ENCODE peak calls at places on chromosomes 12 and 14, in ten cellular contexts. V is tibial artery, F is upper lobe of right lung, R is psoas muscle, Y is left ventricle myocardium inferior, Q is fibroblast of lung, S is H9, N is A673, J is pancreas, X is HCT116. A is an unnamed sample.

GRCh38 chr12:89470741-89471504 is 53.7 kb downstream of the GALNT4 start:
- DNase-seq in N (peak; percentile 73), X (peak; percentile 42), V (no peak), F (no peak), R (no peak), Y (no peak), S (no peak), J (no peak), Q (peak; percentile 30), A (no peak)

GRCh38 chr14:97499790-97500481 is 702.8 kb downstream of the VRK1 start:
- DNase-seq in Y (no peak), X (no peak), N (no peak), V (no peak), S (no peak), F (no peak), R (no peak), Q (no peak), J (no peak), A (peak; percentile 84)

GRCh38 chr14:104851896-104852663 is 13.0 kb upstream of the CEP170B start:
- DNase-seq in V (no peak), Y (no peak), J (peak; percentile 52), F (peak; percentile 58), R (no peak), N (no peak), S (peak; percentile 31), Q (no peak), X (no peak), A (no peak)

GRCh38 chr14:57575482-57575881 is 81.8 kb upstream of the CCDC198 start:
- DNase-seq in F (no peak), X (no peak), S (no peak), R (no peak), N (peak; percentile 28), J (no peak), Q (no peak), V (no peak), Y (no peak), A (no peak)

GRCh38 chr12:113232232-113232615 is 11.0 kb downstream of the TPCN1 start:
- DNase-seq in Y (no peak), R (no peak), V (no peak), S (no peak), N (no peak), F (no peak), J (no peak), Q (no peak), X (no peak), A (no peak)

GRCh38 chr14:20219033-20219432 is 4.5 kb upstream of the OR11H6 start:
- DNase-seq in V (no peak), N (no peak), Q (no peak), F (no peak), R (no peak), Y (no peak), J (no peak), S (no peak), X (no peak), A (no peak)

GRCh38 chr14:34498684-34499412 is 36.8 kb upstream of the SPTSSA start:
- DNase-seq in J (no peak), R (no peak), F (no peak), N (peak; percentile 63), Q (peak; percentile 26), Y (no peak), V (no peak), S (peak; percentile 34), X (peak; percentile 40), A (peak; percentile 37)

GRCh38 chr14:104009297-104009696 is 67.0 kb upstream of the RD3L start:
- DNase-seq in X (no peak), J (no peak), Y (no peak), S (no peak), Q (no peak), V (no peak), R (no peak), N (no peak), F (no peak), A (no peak)

GRCh38 chr14:75032939-75033338 is 18.3 kb downstream of the MLH3 start:
- DNase-seq in Q (no peak), F (no peak), V (no peak), J (no peak), S (no peak), N (no peak), Y (no peak), R (no peak), X (no peak), A (no peak)

GRCh38 chr12:2244013-2244861 is 191.4 kb downstream of the CACNA1C start:
- DNase-seq in V (no peak), Q (peak; percentile 98), N (peak; percentile 85), Y (no peak), R (no peak), F (no peak), J (no peak), X (peak; percentile 2), S (peak; percentile 80), A (no peak)

GRCh38 chr14:81305743-81306142 is 85.0 kb upstream of the GTF2A1 start:
- DNase-seq in S (no peak), Q (no peak), R (no peak), N (no peak), J (no peak), X (no peak), F (no peak), V (no peak), Y (no peak), A (no peak)

DNA sequence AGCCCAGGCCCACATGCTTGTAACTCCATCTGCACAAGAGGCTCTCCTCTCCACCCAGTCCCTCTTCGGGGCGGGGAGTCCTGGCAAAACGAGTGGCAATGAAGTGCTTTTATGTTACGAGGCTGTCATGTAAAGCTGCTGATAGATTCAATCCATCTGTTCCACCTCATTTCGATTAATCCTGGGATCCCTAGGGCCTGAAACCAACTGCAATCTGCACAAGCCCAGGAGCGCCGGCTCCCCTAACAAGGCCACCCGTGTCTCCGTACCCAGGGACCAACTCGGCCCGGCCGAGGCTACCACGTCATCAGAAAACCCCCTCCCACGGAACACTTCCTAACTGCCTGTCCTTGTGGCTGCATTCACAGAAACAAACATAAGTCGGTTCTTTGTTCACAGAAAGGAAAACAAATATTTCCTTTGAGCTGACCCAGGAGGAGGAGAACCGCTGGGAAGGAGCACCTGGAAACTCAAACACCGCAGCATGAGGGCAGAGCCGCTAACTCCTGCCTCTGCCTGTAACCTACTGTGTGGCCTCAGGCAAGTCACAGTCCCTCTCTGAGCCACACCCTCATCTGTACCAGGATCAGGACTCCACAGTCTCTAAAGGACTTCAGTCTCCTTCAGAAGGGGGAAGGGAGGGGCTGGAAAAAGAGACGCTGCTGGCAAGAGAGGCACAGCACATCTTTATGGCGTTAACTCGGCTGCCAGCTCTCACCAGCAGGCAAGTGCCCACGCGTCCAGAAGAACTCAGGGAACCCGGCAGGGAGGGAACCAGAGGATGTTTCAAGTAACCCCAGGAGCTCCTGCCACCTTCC is 47.8 kb downstream of the CCDC88C start:
- DNase-seq in F (no peak), S (no peak), Q (no peak), Y (no peak), R (no peak), N (peak; percentile 71), J (no peak), V (no peak), X (no peak), A (peak; percentile 55)
- H3K4me1 ChIP-seq in F (peaks cover 75% of the 10 kb centered on the region), S (no peaks in the 10 kb centered on the region), Q (no peaks in the 10 kb centered on the region), Y (peaks cover 51% of the 10 kb centered on the region), R (peaks cover 8% of the 10 kb centered on the region), N (peaks cover 71% of the 10 kb centered on the region), J (peaks cover 41% of the 10 kb centered on the region), V (no peaks in the 10 kb centered on the region), X (peaks cover 4% of the 10 kb centered on the region), A (peaks cover 15% of the 10 kb centered on the region)

DNA sequence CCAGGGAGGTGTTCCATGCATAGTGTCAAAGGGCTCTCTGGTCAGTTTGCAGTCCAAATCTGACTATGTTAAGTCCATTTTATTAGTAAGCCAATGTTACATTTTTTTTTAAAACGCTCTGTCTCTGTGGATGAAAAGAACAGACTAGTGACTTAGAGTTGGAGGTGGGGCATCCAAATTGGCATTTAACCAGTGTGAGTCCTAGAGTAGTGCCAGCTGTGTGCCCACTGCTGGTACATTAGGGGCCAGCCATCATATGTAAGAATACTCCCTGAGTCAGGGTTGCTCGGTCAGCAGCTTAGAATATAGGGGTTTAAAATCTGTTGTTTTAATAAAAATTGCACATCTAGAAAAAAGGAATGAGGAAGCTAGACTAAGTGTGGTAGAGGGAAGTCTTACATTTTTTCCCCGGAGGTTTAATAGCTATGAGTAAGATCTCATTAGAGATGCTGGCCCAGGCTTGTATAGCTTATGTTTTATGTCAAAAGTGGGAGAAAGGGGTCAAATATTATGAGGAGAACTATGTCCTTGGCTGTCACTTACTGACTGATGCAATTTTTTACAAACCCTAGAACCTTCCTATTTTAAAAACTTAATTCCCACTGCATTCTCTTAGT is 86.9 kb downstream of the TESC start:
- DNase-seq in Y (no peak), Q (peak; percentile 50), V (no peak), N (no peak), S (no peak), F (no peak), R (no peak), X (no peak), J (no peak), A (peak; percentile 76)
- H3K27ac ChIP-seq in Y (no peak overlapping the region), Q (no peak overlapping the region), V (no peak overlapping the region), N (no peak overlapping the region), S (no peak overlapping the region), F (no peak overlapping the region), R (no peak overlapping the region), X (no peak overlapping the region), J (no peak overlapping the region), A (no peak overlapping the region)

GRCh38 chr14:91890291-91890749 is 23.0 kb upstream of the TC2N start:
- DNase-seq in R (no peak), J (no peak), S (no peak), F (no peak), X (no peak), V (no peak), N (no peak), Y (no peak), Q (peak; percentile 80), A (no peak)
- H3K4me1 ChIP-seq in R (peaks cover 6% of the 10 kb centered on the region), J (peaks cover 36% of the 10 kb centered on the region), S (no peaks in the 10 kb centered on the region), F (peaks cover 33% of the 10 kb centered on the region), X (no peaks in the 10 kb centered on the region), V (peaks cover 81% of the 10 kb centered on the region), N (no peaks in the 10 kb centered on the region), Y (peaks cover 38% of the 10 kb centered on the region), Q (no peaks in the 10 kb centered on the region), A (no peaks in the 10 kb centered on the region)

GRCh38 chr12:88300931-88301330 is 158.8 kb downstream of the TMTC3 start:
- DNase-seq in S (no peak), X (no peak), J (no peak), Y (no peak), V (no peak), Q (no peak), F (no peak), N (no peak), R (no peak), A (no peak)

GRCh38 chr12:88303335-88303734 is 161.2 kb downstream of the TMTC3 start:
- DNase-seq in F (no peak), R (no peak), N (no peak), J (no peak), X (no peak), Y (no peak), V (no peak), Q (no peak), S (no peak), A (no peak)

GRCh38 chr12:88299567-88300101 is 157.5 kb downstream of the TMTC3 start:
- DNase-seq in F (no peak), N (peak; percentile 33), J (no peak), R (no peak), S (no peak), V (no peak), X (peak; percentile 34), Y (no peak), Q (peak; percentile 99), A (peak; percentile 98)

GRCh38 chr12:88298014-88298682 is 156.0 kb downstream of the TMTC3 start:
- DNase-seq in N (no peak), S (no peak), R (no peak), J (no peak), Q (no peak), Y (no peak), F (no peak), V (no peak), X (no peak), A (no peak)

GRCh38 chr12:88298761-88299242 is 156.7 kb downstream of the TMTC3 start:
- DNase-seq in V (no peak), R (no peak), F (no peak), J (no peak), N (peak; percentile 66), Y (no peak), Q (peak; percentile 99), S (no peak), X (peak; percentile 70), A (peak; percentile 88)
- H3K27ac ChIP-seq in V (peak overlapping the region; percentile 19), R (no peak overlapping the region), F (no peak overlapping the region), J (peak overlapping the region; percentile 29), N (no peak overlapping the region), Y (no peak overlapping the region), Q (peak overlapping the region; percentile 89), S (no peak overlapping the region), X (no peak overlapping the region), A (peak overlapping the region; percentile 77)